ENCODE peak calls at places on chromosomes 3 and 15, in six cellular contexts. N, M, H, R, Q and Z are unnamed samples.

GRCh38 chr3:43086460-43087165 is 19.3 kb downstream of the POMGNT2 start:
- DNase-seq in N (no peak), M (no peak), H (peak), R (peak), Q (no peak), Z (no peak)

GRCh38 chr15:81284256-81285031 is 39.5 kb downstream of the STARD5 start:
- DNase-seq in N (no peak), M (no peak), H (no peak), R (no peak), Q (no peak), Z (no peak)

GRCh38 chr3:180911876-180912303 is 580 bp upstream of the FXR1 start:
- DNase-seq in N (no peak), M (no peak), H (no peak), R (no peak), Q (no peak), Z (no peak)

GRCh38 chr3:15315003-15315402 is 17.4 kb downstream of the SH3BP5 start:
- DNase-seq in N (no peak), M (no peak), H (no peak), R (no peak), Q (no peak), Z (no peak)

GRCh38 chr3:133531981-133532380 is 41.5 kb upstream of the CDV3 start:
- DNase-seq in N (no peak), M (no peak), H (peak), R (peak), Q (no peak), Z (no peak)

GRCh38 chr15:97085806-97086205 is 755.3 kb downstream of the NR2F2 start:
- DNase-seq in N (no peak), M (no peak), H (no peak), R (no peak), Q (no peak), Z (no peak)

GRCh38 chr3:115790759-115791158 is 167.4 kb downstream of the GAP43 start:
- DNase-seq in N (no peak), M (no peak), H (peak), R (peak), Q (peak), Z (peak)

GRCh38 chr15:88987951-88988671 is 74.9 kb upstream of the MFGE8 start:
- DNase-seq in N (peak), M (no peak), H (peak), R (no peak), Q (no peak), Z (peak)

GRCh38 chr3:66885326-66886000 is 112.6 kb upstream of the KBTBD8 start:
- DNase-seq in N (peak), M (no peak), H (peak), R (peak), Q (no peak), Z (peak)

GRCh38 chr3:63385629-63386028 is 107.5 kb downstream of the SYNPR start:
- DNase-seq in N (no peak), M (no peak), H (no peak), R (no peak), Q (no peak), Z (no peak)

GRCh38 chr15:90681480-90681879 is 35.7 kb upstream of the BLM start:
- DNase-seq in N (no peak), M (no peak), H (peak), R (peak), Q (no peak), Z (no peak)

GRCh38 chr3:113783463-113783862 is 36.6 kb downstream of the ATP6V1A start:
- DNase-seq in N (no peak), M (no peak), H (peak), R (peak), Q (no peak), Z (peak)

GRCh38 chr3:45832691-45833090 is 9.2 kb downstream of the LZTFL1 start:
- DNase-seq in N (no peak), M (no peak), H (peak), R (no peak), Q (no peak), Z (peak)

GRCh38 chr3:149662240-149662887 is 4.5 kb upstream of the WWTR1 start:
- DNase-seq in N (no peak), M (no peak), H (peak), R (peak), Q (no peak), Z (peak)

GRCh38 chr15:66945842-66946241 is 119.6 kb upstream of the SMAD3 start:
- DNase-seq in N (no peak), M (no peak), H (no peak), R (no peak), Q (no peak), Z (no peak)

GRCh38 chr3:4271834-4272233 is 31.3 kb upstream of the SETMAR start:
- DNase-seq in N (no peak), M (peak), H (peak), R (peak), Q (no peak), Z (peak)

GRCh38 chr15:38059665-38060064 is 125.2 kb downstream of the TMCO5A start:
- DNase-seq in N (no peak), M (no peak), H (peak), R (peak), Q (no peak), Z (no peak)

GRCh38 chr3:179610066-179610465 is 5.5 kb downstream of the NDUFB5 start:
- DNase-seq in N (no peak), M (no peak), H (no peak), R (no peak), Q (no peak), Z (no peak)
- H3K4ac ChIP-seq in N (no peak), M (no peak), H (no peak), R (no peak), Q (no peak), Z (no peak)

GRCh38 chr15:69498282-69498681 is 45.7 kb downstream of the RPLP1 start:
- DNase-seq in N (no peak), M (no peak), H (no peak), R (no peak), Q (no peak), Z (no peak)

GRCh38 chr15:69497634-69498033 is 45.0 kb downstream of the RPLP1 start:
- DNase-seq in N (no peak), M (no peak), H (no peak), R (no peak), Q (no peak), Z (no peak)

GRCh38 chr15:69499521-69500201 is 47.0 kb downstream of the RPLP1 start:
- DNase-seq in N (no peak), M (no peak), H (no peak), R (no peak), Q (no peak), Z (no peak)

GRCh38 chr15:69498987-69499386 is 46.4 kb downstream of the RPLP1 start:
- DNase-seq in N (no peak), M (no peak), H (no peak), R (no peak), Q (no peak), Z (no peak)

GRCh38 chr15:69497076-69497475 is 44.5 kb downstream of the RPLP1 start:
- DNase-seq in N (no peak), M (no peak), H (no peak), R (no peak), Q (no peak), Z (no peak)
- H2BK120ac ChIP-seq in N (no peak), M (no peak), H (no peak), R (no peak), Q (no peak), Z (no peak)

DNA sequence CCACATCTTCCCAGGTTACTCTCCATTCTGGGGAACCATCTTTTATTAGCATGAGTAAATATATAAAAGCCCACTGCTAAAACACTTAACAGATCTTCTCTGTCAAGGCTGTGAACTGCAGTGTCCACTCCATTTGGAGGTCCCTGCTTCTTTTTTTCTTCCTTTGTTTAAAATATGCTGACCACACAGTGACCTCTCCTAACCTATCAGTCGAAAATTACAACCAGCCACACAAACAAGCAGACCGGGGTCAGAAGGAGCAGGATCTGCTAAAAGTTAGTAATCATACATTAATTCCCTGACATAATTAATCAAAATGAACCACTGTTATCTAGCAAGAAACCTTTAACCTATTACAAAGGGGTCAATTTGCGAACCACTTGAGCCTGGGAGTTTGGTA is 427.9 kb upstream of the NR2F2 start:
- DNase-seq in N (no peak), M (no peak), H (no peak), R (peak), Q (no peak), Z (no peak)
- H2BK15ac ChIP-seq in N (no peak), M (no peak), H (no peak), R (no peak), Q (no peak), Z (no peak)

DNA sequence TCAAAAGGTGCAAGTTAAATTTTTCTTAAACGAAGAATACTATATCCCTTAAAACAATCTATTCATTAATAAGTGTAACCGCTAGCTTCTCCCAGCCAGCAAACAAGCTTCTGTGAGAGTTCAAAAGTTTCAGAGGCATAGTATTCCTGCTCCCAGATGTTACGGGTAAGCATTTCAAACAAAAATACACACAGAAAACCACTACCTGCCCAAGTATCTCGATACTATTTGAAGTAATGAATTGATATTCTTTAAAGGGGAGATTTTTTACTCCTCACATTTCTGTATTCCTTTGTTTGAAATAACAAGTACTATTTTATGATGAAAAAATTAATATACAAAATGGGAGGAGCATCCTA is 1.5 kb downstream of the TJP1 start:
- DNase-seq in N (no peak), M (no peak), H (peak), R (no peak), Q (no peak), Z (no peak)
- H3K4ac ChIP-seq in N (no peak), M (no peak), H (no peak), R (no peak), Q (no peak), Z (no peak)

GRCh38 chr15:31358957-31359721 is 32.5 kb downstream of the KLF13 start:
- DNase-seq in N (no peak), M (no peak), H (no peak), R (no peak), Q (no peak), Z (no peak)

GRCh38 chr15:31361764-31362120 is 35.1 kb downstream of the KLF13 start:
- DNase-seq in N (no peak), M (no peak), H (no peak), R (no peak), Q (no peak), Z (peak)

GRCh38 chr15:31359722-31360111 is 33.1 kb downstream of the KLF13 start:
- DNase-seq in N (no peak), M (no peak), H (no peak), R (no peak), Q (no peak), Z (no peak)

GRCh38 chr15:31360843-31361763 is 34.5 kb downstream of the KLF13 start:
- DNase-seq in N (no peak), M (no peak), H (no peak), R (no peak), Q (no peak), Z (no peak)

GRCh38 chr15:31360158-31360561 is 33.5 kb downstream of the KLF13 start:
- DNase-seq in N (no peak), M (no peak), H (no peak), R (no peak), Q (no peak), Z (no peak)
- H2BK120ac ChIP-seq in N (no peak), M (no peak), H (no peak), R (peak), Q (no peak), Z (no peak)

GRCh38 chr15:85773916-85774315 is 20.8 kb downstream of the KLHL25 start:
- DNase-seq in N (no peak), M (no peak), H (no peak), R (no peak), Q (no peak), Z (no peak)
- H2BK15ac ChIP-seq in N (no peak), M (no peak), H (no peak), R (no peak), Q (no peak), Z (no peak)

DNA sequence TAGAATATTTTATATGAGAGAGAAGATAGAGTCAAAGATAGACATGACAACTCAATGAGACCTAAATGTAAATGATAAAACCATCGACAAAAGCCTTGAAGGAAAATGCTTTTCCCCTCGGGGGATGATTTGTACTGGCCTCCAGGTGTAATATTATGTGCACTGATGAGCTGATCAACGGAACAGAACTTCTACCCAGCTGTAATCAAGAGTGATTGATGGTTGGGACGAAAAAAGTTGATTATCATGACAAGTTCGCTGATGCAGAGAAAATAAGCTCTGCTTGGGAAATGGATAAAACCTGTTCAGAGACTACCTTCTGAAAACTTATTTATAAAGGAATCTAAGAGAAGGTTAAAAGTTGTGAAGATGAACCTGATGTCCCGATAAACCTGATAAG is 210.7 kb downstream of the ZNF385D start:
- DNase-seq in N (no peak), M (no peak), H (no peak), R (no peak), Q (no peak), Z (no peak)
- H3K4ac ChIP-seq in N (no peak), M (no peak), H (no peak), R (no peak), Q (no peak), Z (no peak)

DNA sequence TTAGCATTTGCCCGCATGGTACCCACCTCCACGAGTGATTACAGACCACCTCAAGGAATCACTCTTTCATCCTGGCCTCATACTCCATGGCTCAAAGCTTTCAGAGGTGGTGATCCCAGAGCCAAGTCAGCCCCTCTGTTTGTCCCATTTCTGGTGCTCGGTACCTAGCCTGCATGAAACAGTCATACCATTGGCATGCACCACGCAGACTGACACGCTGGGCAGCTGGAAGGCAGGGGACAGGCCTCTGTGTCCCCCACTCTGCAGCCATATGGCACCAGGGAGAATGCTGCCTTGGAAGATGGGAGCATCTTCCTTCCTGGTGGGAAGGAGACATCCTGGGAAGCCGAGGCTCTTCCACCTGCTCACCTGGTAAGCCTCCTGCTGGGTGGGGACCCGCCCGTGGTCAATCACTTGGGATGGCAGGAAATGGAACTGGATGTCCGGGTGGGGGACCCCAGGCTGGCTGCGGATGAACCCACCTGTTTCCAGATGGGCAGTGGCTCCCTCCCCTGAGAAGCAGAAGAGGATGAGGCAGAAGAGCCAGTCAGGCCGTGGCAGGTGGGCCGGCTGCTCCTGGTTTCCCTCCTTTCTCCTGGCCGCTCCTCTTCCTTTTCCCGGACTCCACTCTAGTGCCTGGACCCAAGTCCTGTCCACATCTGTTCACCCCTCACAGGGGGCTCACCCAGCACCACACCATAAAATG is 26.9 kb downstream of the CHDH start:
- DNase-seq in N (no peak), M (no peak), H (no peak), R (no peak), Q (no peak), Z (no peak)
- H2BK120ac ChIP-seq in N (no peak), M (no peak), H (no peak), R (no peak), Q (no peak), Z (no peak)

DNA sequence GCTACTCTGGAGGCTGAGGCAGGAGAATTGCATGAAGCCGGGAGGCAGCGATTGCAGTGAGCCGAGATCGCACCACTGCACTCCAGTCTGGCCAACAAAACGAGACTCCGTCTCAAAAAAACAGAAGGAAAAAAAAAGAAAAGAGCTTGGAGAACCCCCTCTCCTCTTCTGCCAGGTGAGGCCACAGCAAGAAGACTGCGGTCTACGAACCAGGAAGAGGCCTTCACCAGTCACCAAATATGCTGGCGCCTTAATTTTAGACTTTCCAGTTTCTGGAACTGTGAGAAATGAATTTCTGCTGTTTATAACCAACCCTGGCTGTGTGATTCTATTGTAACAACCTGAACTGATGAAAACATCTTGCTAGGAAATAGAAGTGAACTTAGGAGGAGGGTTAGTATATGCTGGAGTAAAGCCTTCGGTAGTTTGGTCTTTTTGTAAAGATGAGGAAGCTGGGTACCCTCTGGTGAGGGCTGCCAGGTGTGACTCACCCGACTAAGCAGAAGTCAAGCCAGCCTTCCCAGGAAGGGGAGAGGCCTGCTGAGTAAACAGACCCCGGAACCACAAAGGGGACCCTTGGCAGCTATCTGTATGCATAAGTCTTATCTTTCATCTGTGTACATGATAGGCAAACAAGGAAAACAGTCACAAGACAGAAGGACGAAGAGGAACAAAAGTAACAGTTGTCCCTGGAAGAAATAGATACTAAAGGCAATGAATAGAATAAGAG is 78.7 kb downstream of the KLF13 start:
- DNase-seq in N (no peak), M (no peak), H (peak), R (no peak), Q (no peak), Z (no peak)
- H2BK15ac ChIP-seq in N (no peak), M (no peak), H (no peak), R (no peak), Q (no peak), Z (no peak)

GRCh38 chr3:141086188-141086587 is 35.0 kb downstream of the SPSB4 start:
- DNase-seq in N (no peak), M (no peak), H (no peak), R (no peak), Q (no peak), Z (no peak)
- H3K4ac ChIP-seq in N (no peak), M (no peak), H (no peak), R (no peak), Q (no peak), Z (no peak)